ENCODE peak calls at places on chromosomes 12 and 14, in nine cellular contexts. G, C, R, I, M, N, Q, L and S are unnamed samples. For H3K36me3 and H3K4me1, the result is how much of the 10 kb centered on the place peaks cover.

GRCh38 chr12:47026291-47026690 is 53.1 kb upstream of the PCED1B start:
- DNase-seq in G (no peak), C (no peak), R (no peak), I (no peak), M (no peak), N (no peak), Q (no peak), L (no peak), S (no peak)

GRCh38 chr14:60665178-60665555 is 15.9 kb upstream of the SIX1 start:
- DNase-seq in G (no peak), C (no peak), R (no peak), I (no peak), M (no peak), N (no peak), Q (no peak), L (no peak), S (no peak)

GRCh38 chr12:17592472-17592871 is 497.5 kb downstream of the RERGL start:
- DNase-seq in G (no peak), C (no peak), R (no peak), I (no peak), M (no peak), N (no peak), Q (no peak), L (no peak), S (no peak)

GRCh38 chr14:61973981-61974380 is 211.8 kb downstream of the SNAPC1 start:
- DNase-seq in G (no peak), C (no peak), R (no peak), I (no peak), M (no peak), N (no peak), Q (no peak), L (no peak), S (no peak)

GRCh38 chr12:6987956-6988573 is 17.4 kb downstream of the EMG1 start:
- DNase-seq in G (no peak), C (no peak), R (peak), I (no peak), M (no peak), N (peak), Q (no peak), L (no peak), S (peak)

GRCh38 chr12:92034858-92035401 is 110.7 kb downstream of the BTG1 start:
- DNase-seq in G (peak), C (peak), R (peak), I (peak), M (peak), N (peak), Q (peak), L (no peak), S (peak)

GRCh38 chr12:114954626-114955025 is 270.7 kb upstream of the TBX3 start:
- DNase-seq in G (no peak), C (no peak), R (no peak), I (no peak), M (no peak), N (no peak), Q (no peak), L (no peak), S (no peak)

GRCh38 chr12:19997996-19998395 is 370.3 kb upstream of the PDE3A start:
- DNase-seq in G (no peak), C (peak), R (no peak), I (no peak), M (no peak), N (no peak), Q (no peak), L (no peak), S (no peak)

GRCh38 chr12:130086248-130086647 is 76.0 kb upstream of the FZD10 start:
- DNase-seq in G (no peak), C (no peak), R (no peak), I (no peak), M (no peak), N (no peak), Q (no peak), L (peak), S (no peak)

GRCh38 chr12:49622501-49623141 is 740 bp upstream of the PRPF40B start:
- DNase-seq in G (peak), C (no peak), R (no peak), I (peak), M (no peak), N (peak), Q (no peak), L (peak), S (peak)

GRCh38 chr12:58841058-58841798 is 79.1 kb downstream of the LRIG3 start:
- DNase-seq in G (no peak), C (no peak), R (peak), I (no peak), M (no peak), N (no peak), Q (no peak), L (peak), S (no peak)

GRCh38 chr14:55957950-55958349 is 160.3 kb upstream of the PELI2 start:
- DNase-seq in G (no peak), C (no peak), R (no peak), I (no peak), M (no peak), N (no peak), Q (no peak), L (peak), S (no peak)

GRCh38 chr14:103867020-103867419 is 19.6 kb upstream of the PPP1R13B start:
- DNase-seq in G (no peak), C (no peak), R (no peak), I (no peak), M (no peak), N (no peak), Q (no peak), L (no peak), S (no peak)

GRCh38 chr14:70011098-70011497 is 131.9 kb downstream of the SMOC1 start:
- DNase-seq in G (no peak), C (no peak), R (no peak), I (no peak), M (no peak), N (no peak), Q (no peak), L (no peak), S (no peak)

GRCh38 chr12:6996040-6996441 is 22.2 kb downstream of the LPCAT3 start:
- DNase-seq in G (no peak), C (no peak), R (no peak), I (no peak), M (no peak), N (no peak), Q (peak), L (no peak), S (no peak)

GRCh38 chr12:2076196-2076570 is 23.4 kb downstream of the CACNA1C start:
- DNase-seq in G (peak), C (no peak), R (no peak), I (no peak), M (no peak), N (no peak), Q (no peak), L (no peak), S (no peak)

GRCh38 chr12:131242741-131243496 is 289.2 kb downstream of the ADGRD1 start:
- DNase-seq in G (peak), C (no peak), R (no peak), I (no peak), M (peak), N (no peak), Q (no peak), L (peak), S (no peak)

GRCh38 chr12:11780521-11781101 is 131.1 kb downstream of the ETV6 start:
- DNase-seq in G (no peak), C (no peak), R (no peak), I (no peak), M (no peak), N (no peak), Q (no peak), L (no peak), S (no peak)

GRCh38 chr14:73743431-73743931 is 29.3 kb upstream of the PNMA1 start:
- DNase-seq in G (peak), C (peak), R (no peak), I (peak), M (peak), N (peak), Q (peak), L (no peak), S (peak)

GRCh38 chr12:1720494-1720893 is 29.6 kb downstream of the ADIPOR2 start:
- DNase-seq in G (no peak), C (no peak), R (no peak), I (no peak), M (no peak), N (no peak), Q (no peak), L (peak), S (no peak)

GRCh38 chr12:111122458-111122878 is 202.1 kb upstream of the MYL2 start:
- DNase-seq in G (no peak), C (no peak), R (no peak), I (no peak), M (no peak), N (no peak), Q (no peak), L (no peak), S (no peak)

GRCh38 chr12:11981174-11981733 is 89.5 kb upstream of the BCL2L14 start:
- DNase-seq in G (no peak), C (no peak), R (no peak), I (peak), M (no peak), N (no peak), Q (no peak), L (no peak), S (no peak)

GRCh38 chr14:65502676-65503124 is 90.2 kb downstream of the FUT8 start:
- DNase-seq in G (no peak), C (no peak), R (no peak), I (no peak), M (no peak), N (no peak), Q (no peak), L (no peak), S (no peak)

GRCh38 chr14:45251912-45252311 is 1.1 kb downstream of the MIS18BP1 start:
- DNase-seq in G (no peak), C (peak), R (no peak), I (no peak), M (no peak), N (no peak), Q (no peak), L (no peak), S (no peak)

GRCh38 chr14:91170504-91171121 is 56.7 kb downstream of the DGLUCY start:
- DNase-seq in G (peak), C (peak), R (no peak), I (no peak), M (no peak), N (no peak), Q (peak), L (no peak), S (no peak)

GRCh38 chr12:105100998-105101397 is 6.5 kb upstream of the WASHC4 start:
- DNase-seq in G (no peak), C (peak), R (no peak), I (no peak), M (no peak), N (no peak), Q (no peak), L (no peak), S (no peak)

GRCh38 chr12:108738165-108738564 is 6.8 kb upstream of the CORO1C start:
- DNase-seq in G (no peak), C (no peak), R (no peak), I (no peak), M (no peak), N (no peak), Q (no peak), L (no peak), S (no peak)

GRCh38 chr14:36057452-36058142 is 118.9 kb downstream of the PTCSC3 start:
- DNase-seq in G (no peak), C (peak), R (no peak), I (no peak), M (no peak), N (no peak), Q (no peak), L (no peak), S (no peak)

GRCh38 chr12:132146772-132147422 is 2.6 kb downstream of the NOC4L start:
- DNase-seq in G (peak), C (no peak), R (peak), I (no peak), M (peak), N (no peak), Q (no peak), L (no peak), S (peak)

GRCh38 chr12:6981152-6982052 is 10.7 kb downstream of the EMG1 start:
- DNase-seq in G (no peak), C (no peak), R (no peak), I (no peak), M (no peak), N (no peak), Q (no peak), L (no peak), S (no peak)

GRCh38 chr12:120225852-120226640 is 25.1 kb upstream of the RPLP0 start:
- DNase-seq in G (peak), C (no peak), R (peak), I (no peak), M (peak), N (peak), Q (peak), L (peak), S (peak)
- H3K36me3 ChIP-seq in G (under half), C (under half), R (under half), I (under half), M (under half), N (under half), Q (under half), L (under half), S (under half)

GRCh38 chr14:74941676-74942097 is 13.7 kb downstream of the PGF start:
- DNase-seq in G (peak), C (peak), R (peak), I (peak), M (peak), N (peak), Q (peak), L (no peak), S (peak)

GRCh38 chr14:74937171-74937570 is 14.1 kb upstream of the RPS6KL1 start:
- DNase-seq in G (no peak), C (no peak), R (no peak), I (no peak), M (no peak), N (no peak), Q (no peak), L (no peak), S (no peak)

GRCh38 chr14:74940956-74941565 is 14.3 kb downstream of the PGF start:
- DNase-seq in G (peak), C (no peak), R (no peak), I (no peak), M (peak), N (no peak), Q (no peak), L (no peak), S (no peak)

GRCh38 chr14:74936151-74936550 is 13.1 kb upstream of the RPS6KL1 start:
- DNase-seq in G (peak), C (no peak), R (no peak), I (no peak), M (no peak), N (no peak), Q (no peak), L (no peak), S (no peak)

GRCh38 chr14:74938873-74939495 is 15.9 kb upstream of the RPS6KL1 start:
- DNase-seq in G (peak), C (no peak), R (no peak), I (no peak), M (peak), N (no peak), Q (no peak), L (no peak), S (no peak)
- H3K4me3 ChIP-seq in G (no peak), C (no peak), R (no peak), I (no peak), M (no peak), N (no peak), Q (no peak), L (no peak), S (no peak)

DNA sequence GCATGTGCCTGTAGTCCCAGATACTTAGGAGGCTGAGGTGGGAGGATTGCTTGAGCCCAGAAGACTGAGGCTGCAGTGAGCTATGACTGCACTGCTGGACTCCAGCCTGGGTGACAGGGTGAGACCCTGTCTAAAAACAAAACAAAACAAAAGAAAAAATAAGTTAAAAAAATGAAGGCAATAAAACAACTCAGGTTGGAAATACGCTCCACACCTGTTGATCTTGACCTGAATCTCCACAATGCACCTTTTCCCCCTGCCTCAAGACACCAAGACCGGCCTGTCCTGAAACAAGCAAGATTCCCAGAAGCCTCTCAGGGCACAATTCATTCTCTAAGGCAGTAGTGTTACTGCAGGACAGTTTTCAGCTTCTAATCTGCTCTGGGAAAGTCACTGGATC is 20.8 kb upstream of the CEBPE start:
- DNase-seq in G (no peak), C (no peak), R (no peak), I (no peak), M (no peak), N (no peak), Q (no peak), L (no peak), S (no peak)
- H3K4me1 ChIP-seq in G (under half), C (under half), R (under half), I (under half), M (under half), N (under half), Q (under half), L (under half), S (under half)

DNA sequence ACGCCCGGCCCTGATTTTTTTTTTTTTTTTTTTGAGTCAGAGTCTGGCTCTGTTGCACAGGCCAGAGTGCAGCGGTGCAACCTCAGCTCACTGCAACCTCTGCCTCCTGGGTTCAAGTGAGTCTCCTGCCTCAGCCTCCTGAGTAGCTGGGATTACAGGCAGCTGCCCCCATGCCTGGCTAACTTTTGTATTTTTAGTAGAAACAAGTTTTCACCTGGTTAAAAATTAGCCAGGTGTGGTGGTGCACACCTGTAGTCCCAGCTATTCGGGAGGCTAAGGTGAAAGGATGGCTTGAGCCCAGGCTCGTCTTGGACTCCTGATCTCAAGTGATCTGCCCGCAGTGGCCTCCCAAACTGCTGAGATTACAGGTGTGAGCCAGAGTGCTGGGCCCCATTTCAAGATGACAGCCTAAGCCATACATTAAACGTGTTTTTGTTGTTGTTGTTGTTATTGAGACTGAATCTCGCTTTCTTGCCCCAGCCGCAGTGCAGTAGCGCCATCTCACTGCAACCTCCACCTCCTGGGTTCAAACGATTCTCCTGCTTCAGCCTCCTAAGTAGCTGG is 42.7 kb upstream of the EAPP start:
- DNase-seq in G (no peak), C (no peak), R (peak), I (no peak), M (peak), N (no peak), Q (no peak), L (no peak), S (no peak)
- H3K36me3 ChIP-seq in G (under half), C (under half), R (half or more), I (under half), M (under half), N (half or more), Q (half or more), L (under half), S (under half)

GRCh38 chr12:40560848-40561247 is 131.4 kb upstream of the CNTN1 start:
- DNase-seq in G (no peak), C (no peak), R (no peak), I (no peak), M (no peak), N (no peak), Q (no peak), L (no peak), S (no peak)

GRCh38 chr12:40561395-40561966 is 130.8 kb upstream of the CNTN1 start:
- DNase-seq in G (no peak), C (no peak), R (no peak), I (no peak), M (no peak), N (no peak), Q (no peak), L (no peak), S (no peak)

GRCh38 chr12:40552868-40553267 is 139.4 kb upstream of the CNTN1 start:
- DNase-seq in G (no peak), C (no peak), R (no peak), I (no peak), M (no peak), N (no peak), Q (no peak), L (no peak), S (no peak)

GRCh38 chr12:40559865-40560264 is 132.4 kb upstream of the CNTN1 start:
- DNase-seq in G (no peak), C (no peak), R (no peak), I (no peak), M (no peak), N (no peak), Q (no peak), L (no peak), S (no peak)

DNA sequence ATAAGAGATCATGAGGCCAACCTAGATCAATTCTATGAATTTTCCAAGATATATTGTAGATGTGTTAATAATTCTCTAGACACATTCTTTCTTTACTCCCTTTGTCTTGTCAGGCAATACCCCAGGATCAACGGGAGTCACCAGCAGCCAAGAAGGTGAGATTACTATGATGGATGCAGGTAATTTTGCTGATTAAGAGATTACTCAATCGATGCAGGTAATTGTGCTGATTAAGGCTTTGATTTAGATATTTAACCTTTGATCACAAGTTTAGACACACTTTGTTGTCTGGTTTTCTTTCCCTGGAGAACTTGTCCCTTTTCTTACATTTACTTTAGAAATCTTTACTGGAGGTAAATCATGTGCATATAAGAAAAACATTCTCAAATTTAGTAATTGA is 134.3 kb upstream of the CNTN1 start:
- DNase-seq in G (no peak), C (no peak), R (no peak), I (no peak), M (no peak), N (no peak), Q (no peak), L (no peak), S (no peak)
- H3K4me3 ChIP-seq in G (no peak), C (no peak), R (no peak), I (no peak), M (no peak), N (no peak), Q (no peak), L (no peak), S (no peak)

GRCh38 chr14:99563749-99564129 is 40.3 kb downstream of the CCDC85C start:
- DNase-seq in G (no peak), C (no peak), R (no peak), I (no peak), M (no peak), N (no peak), Q (no peak), L (no peak), S (no peak)
- H3K4me1 ChIP-seq in G (half or more), C (under half), R (under half), I (under half), M (under half), N (half or more), Q (under half), L (under half), S (under half)

GRCh38 chr14:52039124-52039815 is 29.6 kb downstream of the NID2 start:
- DNase-seq in G (no peak), C (no peak), R (no peak), I (no peak), M (no peak), N (no peak), Q (no peak), L (no peak), S (no peak)

GRCh38 chr14:52042371-52043037 is 26.4 kb downstream of the NID2 start:
- DNase-seq in G (no peak), C (no peak), R (no peak), I (no peak), M (no peak), N (no peak), Q (no peak), L (no peak), S (no peak)

GRCh38 chr14:52044791-52045522 is 23.9 kb downstream of the NID2 start:
- DNase-seq in G (no peak), C (peak), R (no peak), I (no peak), M (no peak), N (no peak), Q (no peak), L (no peak), S (no peak)

GRCh38 chr14:52043690-52044089 is 25.2 kb downstream of the NID2 start:
- DNase-seq in G (no peak), C (peak), R (no peak), I (peak), M (no peak), N (peak), Q (no peak), L (peak), S (no peak)

DNA sequence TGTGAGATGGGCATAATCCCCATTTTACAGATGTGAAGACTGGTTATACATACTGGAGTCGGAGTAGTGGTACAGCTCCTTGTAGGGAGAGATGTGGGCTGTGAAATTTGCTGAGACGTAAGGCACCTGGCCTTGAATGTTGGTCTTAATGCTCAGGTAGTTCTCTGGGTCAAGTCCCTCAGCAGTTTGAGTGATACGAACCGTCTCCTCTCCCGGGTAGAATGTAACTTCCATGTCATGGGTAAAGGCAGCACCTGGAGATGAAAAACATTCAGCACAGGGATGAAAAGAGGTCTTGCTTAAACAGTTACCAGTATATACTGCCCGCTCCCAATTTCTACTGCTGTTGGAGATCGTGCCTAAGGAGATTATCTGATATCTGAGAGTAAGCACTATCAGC is 28.3 kb downstream of the NID2 start:
- DNase-seq in G (no peak), C (no peak), R (no peak), I (no peak), M (no peak), N (no peak), Q (no peak), L (no peak), S (no peak)
- H3K36me3 ChIP-seq in G (under half), C (under half), R (under half), I (under half), M (under half), N (under half), Q (under half), L (under half), S (under half)